ENCODE peak calls at places on chromosome 21, in four cellular contexts. One of them, this sample, is unnamed.

GRCh38 chr21:28074676-28075075 is 918.0 kb downstream of the LTN1 start:
- DNase-seq in PC-3: no peak
- DNase-seq in mesendoderm: no peak
- DNase-seq in fibroblast of lung: no peak
- DNase-seq in this sample: no peak

GRCh38 chr21:37669249-37669648 is 247.0 kb downstream of the KCNJ6 start:
- DNase-seq in PC-3: no peak
- DNase-seq in mesendoderm: no peak
- DNase-seq in fibroblast of lung: no peak
- DNase-seq in this sample: no peak

GRCh38 chr21:36980280-36981048 is 14.0 kb upstream of the HLCS start:
- DNase-seq in PC-3: peak
- DNase-seq in mesendoderm: no peak
- DNase-seq in fibroblast of lung: no peak
- DNase-seq in this sample: peak

GRCh38 chr21:32599146-32599925 is 12.8 kb downstream of the CFAP298 start:
- DNase-seq in PC-3: no peak
- DNase-seq in mesendoderm: no peak
- DNase-seq in fibroblast of lung: no peak
- DNase-seq in this sample: no peak

GRCh38 chr21:39377444-39378050 is 28.7 kb upstream of the HMGN1 start:
- DNase-seq in PC-3: peak
- DNase-seq in mesendoderm: peak
- DNase-seq in fibroblast of lung: no peak
- DNase-seq in this sample: no peak

GRCh38 chr21:27057997-27058396 is 91.1 kb upstream of the ADAMTS5 start:
- DNase-seq in PC-3: no peak
- DNase-seq in mesendoderm: no peak
- DNase-seq in fibroblast of lung: no peak
- DNase-seq in this sample: no peak

GRCh38 chr21:37228003-37228400 is 39.1 kb downstream of the VPS26C start:
- DNase-seq in PC-3: no peak
- DNase-seq in mesendoderm: no peak
- DNase-seq in fibroblast of lung: no peak
- DNase-seq in this sample: no peak

GRCh38 chr21:16193758-16194606 is 464.2 kb downstream of the USP25 start:
- DNase-seq in PC-3: peak
- DNase-seq in mesendoderm: peak
- DNase-seq in fibroblast of lung: peak
- DNase-seq in this sample: peak

GRCh38 chr21:36419996-36420395 is 34.8 kb downstream of the CHAF1B start:
- DNase-seq in PC-3: peak
- DNase-seq in mesendoderm: peak
- DNase-seq in fibroblast of lung: peak
- DNase-seq in this sample: peak

GRCh38 chr21:19759836-19760235 is 1238.4 kb upstream of the NCAM2 start:
- DNase-seq in PC-3: no peak
- DNase-seq in mesendoderm: no peak
- DNase-seq in fibroblast of lung: no peak
- DNase-seq in this sample: peak

GRCh38 chr21:37292946-37293345 is 25.8 kb upstream of the VPS26C start:
- DNase-seq in PC-3: no peak
- DNase-seq in mesendoderm: no peak
- DNase-seq in fibroblast of lung: peak
- DNase-seq in this sample: no peak

GRCh38 chr21:15894596-15894995 is 164.8 kb downstream of the USP25 start:
- DNase-seq in PC-3: peak
- DNase-seq in mesendoderm: no peak
- DNase-seq in fibroblast of lung: peak
- DNase-seq in this sample: no peak

GRCh38 chr21:36232641-36233040 is 76.0 kb downstream of the DOP1B start:
- DNase-seq in PC-3: no peak
- DNase-seq in mesendoderm: no peak
- DNase-seq in fibroblast of lung: no peak
- DNase-seq in this sample: no peak

GRCh38 chr21:38297193-38297592 is 40.4 kb downstream of the KCNJ15 start:
- DNase-seq in PC-3: no peak
- DNase-seq in mesendoderm: no peak
- DNase-seq in fibroblast of lung: peak
- DNase-seq in this sample: no peak

GRCh38 chr21:19256934-19257660 is 853.5 kb upstream of the TMPRSS15 start:
- DNase-seq in PC-3: no peak
- DNase-seq in mesendoderm: peak
- DNase-seq in fibroblast of lung: no peak
- DNase-seq in this sample: no peak

GRCh38 chr21:44931137-44931500 is 8.7 kb upstream of the SLX9 start:
- DNase-seq in PC-3: peak
- DNase-seq in mesendoderm: no peak
- DNase-seq in fibroblast of lung: peak
- DNase-seq in this sample: peak
- H3K9ac ChIP-seq in PC-3: peak
- H3K9ac ChIP-seq in mesendoderm: no peak
- H3K9ac ChIP-seq in fibroblast of lung: no peak
- H3K9ac ChIP-seq in this sample: no peak

DNA sequence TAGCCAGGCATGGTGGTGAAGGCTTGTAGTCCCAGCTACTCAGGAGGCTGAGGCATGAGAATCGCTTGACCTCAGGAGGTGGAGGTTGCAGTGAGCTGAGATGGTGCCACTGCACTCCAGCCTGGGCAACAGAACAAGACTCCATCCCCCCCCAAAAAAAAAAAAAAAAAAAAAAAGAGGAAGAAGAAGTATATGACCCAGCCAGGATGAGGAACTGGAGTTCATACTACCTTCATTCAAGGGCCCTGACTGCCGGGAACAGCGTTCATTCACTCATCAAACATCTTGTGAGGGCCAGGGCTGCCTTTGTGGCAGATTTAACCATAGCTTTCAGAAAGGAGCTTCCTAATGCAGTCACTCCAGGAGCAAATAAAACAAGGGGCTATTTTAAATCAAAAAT is 127.6 kb downstream of the MRPS6 start:
- DNase-seq in PC-3: no peak
- DNase-seq in mesendoderm: no peak
- DNase-seq in fibroblast of lung: no peak
- DNase-seq in this sample: no peak
- H3K9ac ChIP-seq in PC-3: no peak
- H3K9ac ChIP-seq in mesendoderm: peak
- H3K9ac ChIP-seq in fibroblast of lung: no peak
- H3K9ac ChIP-seq in this sample: peak

DNA sequence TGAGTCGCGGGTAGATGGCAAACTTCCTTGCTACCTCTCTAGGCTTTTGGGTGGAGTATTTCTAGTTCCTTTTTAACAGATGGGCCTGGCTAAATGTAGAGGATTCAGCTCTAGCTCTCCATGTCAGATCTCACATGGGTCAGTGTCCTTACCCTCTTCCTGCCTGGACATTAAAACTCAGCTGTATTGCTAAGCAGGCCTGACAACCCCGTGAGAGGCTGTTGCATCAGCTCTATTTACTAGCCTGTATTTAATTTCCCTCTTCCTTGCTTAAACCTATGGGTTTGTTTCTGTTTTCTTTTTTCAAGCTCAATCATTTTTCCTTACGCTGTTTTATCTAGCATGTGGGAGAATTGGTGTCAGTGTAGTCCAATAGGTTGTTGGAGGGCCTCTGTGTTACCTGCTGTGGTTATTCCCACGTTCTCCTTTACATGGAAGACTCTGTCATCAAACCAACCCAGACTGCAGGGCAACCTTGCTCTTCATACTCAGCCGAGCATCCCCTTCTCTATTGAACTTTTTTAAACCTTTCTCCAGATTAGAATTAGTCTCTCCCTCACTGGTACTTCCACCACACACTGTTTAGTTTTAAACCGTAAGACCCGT is 79.5 kb upstream of the BACH1 start:
- DNase-seq in PC-3: no peak
- DNase-seq in mesendoderm: no peak
- DNase-seq in fibroblast of lung: peak
- DNase-seq in this sample: no peak
- H3K9ac ChIP-seq in PC-3: peak
- H3K9ac ChIP-seq in mesendoderm: no peak
- H3K9ac ChIP-seq in fibroblast of lung: no peak
- H3K9ac ChIP-seq in this sample: no peak

GRCh38 chr21:42518216-42518615 is 4.6 kb downstream of the SLC37A1 start:
- DNase-seq in PC-3: peak
- DNase-seq in mesendoderm: peak
- DNase-seq in fibroblast of lung: peak
- DNase-seq in this sample: no peak
- H3K9ac ChIP-seq in PC-3: peak
- H3K9ac ChIP-seq in mesendoderm: no peak
- H3K9ac ChIP-seq in fibroblast of lung: no peak
- H3K9ac ChIP-seq in this sample: no peak

GRCh38 chr21:46078984-46079356 is 18.9 kb upstream of the COL6A2 start:
- DNase-seq in PC-3: no peak
- DNase-seq in mesendoderm: no peak
- DNase-seq in fibroblast of lung: no peak
- DNase-seq in this sample: peak

GRCh38 chr21:46081022-46081861 is 16.7 kb upstream of the COL6A2 start:
- DNase-seq in PC-3: peak
- DNase-seq in mesendoderm: no peak
- DNase-seq in fibroblast of lung: peak
- DNase-seq in this sample: peak

GRCh38 chr21:46078322-46078981 is 19.5 kb upstream of the COL6A2 start:
- DNase-seq in PC-3: no peak
- DNase-seq in mesendoderm: no peak
- DNase-seq in fibroblast of lung: no peak
- DNase-seq in this sample: peak

GRCh38 chr21:46080171-46081021 is 17.5 kb upstream of the COL6A2 start:
- DNase-seq in PC-3: no peak
- DNase-seq in mesendoderm: no peak
- DNase-seq in fibroblast of lung: no peak
- DNase-seq in this sample: peak

DNA sequence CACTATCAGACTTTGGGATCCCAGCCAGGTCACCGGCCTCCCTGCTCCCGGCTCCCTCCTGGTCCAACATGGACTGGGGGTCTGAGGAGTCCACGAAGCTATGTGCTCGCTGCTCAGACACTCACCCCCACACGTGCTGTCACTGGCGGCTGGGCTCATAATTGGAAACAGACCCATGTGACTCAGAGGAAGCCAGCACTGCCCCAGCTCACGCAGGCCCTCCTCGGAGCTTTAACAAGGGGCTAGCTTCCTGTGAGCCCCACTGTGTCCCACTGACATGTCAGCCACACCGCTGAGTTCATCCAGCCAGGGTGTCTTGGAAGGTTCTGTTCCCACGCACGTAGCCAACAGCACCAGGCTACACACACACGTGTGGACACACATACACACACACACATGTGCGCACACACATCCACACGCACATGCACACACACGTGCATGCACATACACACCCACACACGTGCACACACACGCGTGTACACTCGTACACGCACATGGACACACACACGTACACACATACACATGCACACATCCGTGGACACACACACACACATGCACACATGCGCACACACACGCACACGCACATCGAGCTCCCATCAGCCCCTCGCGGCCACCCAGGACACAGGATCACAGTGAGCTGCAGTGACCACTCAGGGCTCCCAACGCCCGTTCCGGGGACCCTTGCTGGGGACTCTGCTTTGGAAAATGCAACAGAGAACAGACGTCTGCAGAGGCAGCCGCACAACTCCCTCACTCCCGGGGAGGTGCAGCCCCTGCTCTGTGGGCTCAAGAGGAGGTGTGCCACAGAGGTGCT is 18.3 kb upstream of the COL6A2 start:
- DNase-seq in PC-3: peak
- DNase-seq in mesendoderm: no peak
- DNase-seq in fibroblast of lung: peak
- DNase-seq in this sample: peak
- H3K9ac ChIP-seq in PC-3: peak
- H3K9ac ChIP-seq in mesendoderm: no peak
- H3K9ac ChIP-seq in fibroblast of lung: peak
- H3K9ac ChIP-seq in this sample: no peak

DNA sequence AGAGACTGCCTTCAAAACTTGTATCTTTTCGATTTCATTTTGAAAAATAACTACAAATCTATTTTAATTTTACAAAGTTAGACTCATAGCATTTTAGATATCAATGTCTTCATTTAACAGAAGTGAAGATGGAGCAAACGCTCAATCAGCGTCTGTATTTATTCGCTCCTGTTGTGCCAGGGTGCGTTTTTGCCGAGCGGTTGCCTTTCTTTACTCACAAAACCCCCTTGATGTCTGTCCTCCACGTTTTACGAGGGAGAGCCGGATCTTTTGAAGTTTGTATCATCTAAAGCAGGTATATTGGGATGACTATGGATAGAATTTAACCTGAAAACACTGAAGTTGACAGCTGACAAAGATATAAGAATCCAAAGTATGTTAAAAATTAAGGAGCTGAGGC is 44.6 kb downstream of the MRPL39 start:
- DNase-seq in PC-3: no peak
- DNase-seq in mesendoderm: no peak
- DNase-seq in fibroblast of lung: peak
- DNase-seq in this sample: no peak
- H3K9ac ChIP-seq in PC-3: no peak
- H3K9ac ChIP-seq in mesendoderm: no peak
- H3K9ac ChIP-seq in fibroblast of lung: peak
- H3K9ac ChIP-seq in this sample: no peak

This sample was measured in kidney.